ENCODE peak calls at places on chromosomes 4 and X, in nine cellular contexts. One of them, this sample, is unnamed.

GRCh38 chrX:9770319-9770718 is 4.7 kb upstream of the GPR143 start:
- DNase-seq in amygdala: no peak
- DNase-seq in stimulated activated CD8-positive, alpha-beta memory T cell treated with anti-CD3 and anti-CD28 coated beads, Interleukin-15, amount 100 ng/mL, for 4 hours: no peak
- DNase-seq in fibroblast of mammary gland: peak
- DNase-seq in substantia nigra: no peak
- DNase-seq in ascending aorta: no peak
- DNase-seq in hypothalamus: no peak
- DNase-seq in A172: peak
- DNase-seq in H9: no peak
- DNase-seq in this sample: no peak

GRCh38 chr4:158015241-158015640 is 157.6 kb downstream of the GASK1B start:
- DNase-seq in H9: no peak
- DNase-seq in hypothalamus: no peak
- DNase-seq in A172: peak
- DNase-seq in amygdala: no peak
- DNase-seq in stimulated activated CD8-positive, alpha-beta memory T cell treated with anti-CD3 and anti-CD28 coated beads, Interleukin-15, amount 100 ng/mL, for 4 hours: no peak
- DNase-seq in ascending aorta: no peak
- DNase-seq in substantia nigra: no peak
- DNase-seq in fibroblast of mammary gland: peak
- DNase-seq in this sample: no peak

GRCh38 chrX:103734125-103734760 is 23.5 kb downstream of the TMEM31 start:
- DNase-seq in H9: no peak
- DNase-seq in ascending aorta: no peak
- DNase-seq in hypothalamus: no peak
- DNase-seq in substantia nigra: no peak
- DNase-seq in fibroblast of mammary gland: peak
- DNase-seq in A172: no peak
- DNase-seq in stimulated activated CD8-positive, alpha-beta memory T cell treated with anti-CD3 and anti-CD28 coated beads, Interleukin-15, amount 100 ng/mL, for 4 hours: no peak
- DNase-seq in amygdala: no peak
- DNase-seq in this sample: no peak

GRCh38 chrX:130831347-130831722 is 71.7 kb downstream of the ENOX2 start:
- DNase-seq in ascending aorta: no peak
- DNase-seq in hypothalamus: no peak
- DNase-seq in stimulated activated CD8-positive, alpha-beta memory T cell treated with anti-CD3 and anti-CD28 coated beads, Interleukin-15, amount 100 ng/mL, for 4 hours: no peak
- DNase-seq in fibroblast of mammary gland: no peak
- DNase-seq in substantia nigra: no peak
- DNase-seq in amygdala: no peak
- DNase-seq in A172: no peak
- DNase-seq in H9: no peak
- DNase-seq in this sample: no peak

GRCh38 chrX:123835661-123836371 is 24.0 kb upstream of the XIAP start:
- DNase-seq in amygdala: no peak
- DNase-seq in ascending aorta: no peak
- DNase-seq in A172: peak
- DNase-seq in substantia nigra: no peak
- DNase-seq in hypothalamus: no peak
- DNase-seq in fibroblast of mammary gland: peak
- DNase-seq in stimulated activated CD8-positive, alpha-beta memory T cell treated with anti-CD3 and anti-CD28 coated beads, Interleukin-15, amount 100 ng/mL, for 4 hours: no peak
- DNase-seq in H9: no peak
- DNase-seq in this sample: no peak

GRCh38 chr4:158159718-158160094 is 13.1 kb downstream of the GASK1B start:
- DNase-seq in stimulated activated CD8-positive, alpha-beta memory T cell treated with anti-CD3 and anti-CD28 coated beads, Interleukin-15, amount 100 ng/mL, for 4 hours: no peak
- DNase-seq in ascending aorta: no peak
- DNase-seq in substantia nigra: no peak
- DNase-seq in H9: no peak
- DNase-seq in amygdala: no peak
- DNase-seq in hypothalamus: no peak
- DNase-seq in fibroblast of mammary gland: no peak
- DNase-seq in A172: peak
- DNase-seq in this sample: no peak

GRCh38 chrX:133921764-133922389 is 63.5 kb downstream of the GPC3 start:
- DNase-seq in substantia nigra: no peak
- DNase-seq in A172: peak
- DNase-seq in stimulated activated CD8-positive, alpha-beta memory T cell treated with anti-CD3 and anti-CD28 coated beads, Interleukin-15, amount 100 ng/mL, for 4 hours: no peak
- DNase-seq in H9: peak
- DNase-seq in hypothalamus: no peak
- DNase-seq in fibroblast of mammary gland: peak
- DNase-seq in amygdala: no peak
- DNase-seq in ascending aorta: no peak
- DNase-seq in this sample: peak

GRCh38 chrX:149641432-149641831 is 9.8 kb upstream of the TMEM185A start:
- DNase-seq in substantia nigra: no peak
- DNase-seq in hypothalamus: no peak
- DNase-seq in H9: no peak
- DNase-seq in ascending aorta: no peak
- DNase-seq in fibroblast of mammary gland: peak
- DNase-seq in A172: no peak
- DNase-seq in amygdala: no peak
- DNase-seq in stimulated activated CD8-positive, alpha-beta memory T cell treated with anti-CD3 and anti-CD28 coated beads, Interleukin-15, amount 100 ng/mL, for 4 hours: no peak
- DNase-seq in this sample: no peak

GRCh38 chrX:16123222-16123786 is at the start of gene GRPR:
- DNase-seq in A172: peak
- DNase-seq in H9: peak
- DNase-seq in stimulated activated CD8-positive, alpha-beta memory T cell treated with anti-CD3 and anti-CD28 coated beads, Interleukin-15, amount 100 ng/mL, for 4 hours: peak
- DNase-seq in substantia nigra: no peak
- DNase-seq in hypothalamus: peak
- DNase-seq in ascending aorta: peak
- DNase-seq in fibroblast of mammary gland: peak
- DNase-seq in amygdala: peak
- DNase-seq in this sample: peak

GRCh38 chr4:15894923-15895411 is 43.6 kb downstream of the FGFBP1 start:
- DNase-seq in H9: no peak
- DNase-seq in fibroblast of mammary gland: peak
- DNase-seq in A172: no peak
- DNase-seq in substantia nigra: no peak
- DNase-seq in ascending aorta: no peak
- DNase-seq in amygdala: no peak
- DNase-seq in stimulated activated CD8-positive, alpha-beta memory T cell treated with anti-CD3 and anti-CD28 coated beads, Interleukin-15, amount 100 ng/mL, for 4 hours: no peak
- DNase-seq in hypothalamus: no peak
- DNase-seq in this sample: no peak

GRCh38 chr4:178672512-178672911 is 1230.3 kb upstream of the AGA start:
- DNase-seq in stimulated activated CD8-positive, alpha-beta memory T cell treated with anti-CD3 and anti-CD28 coated beads, Interleukin-15, amount 100 ng/mL, for 4 hours: no peak
- DNase-seq in substantia nigra: no peak
- DNase-seq in amygdala: no peak
- DNase-seq in fibroblast of mammary gland: no peak
- DNase-seq in H9: no peak
- DNase-seq in hypothalamus: no peak
- DNase-seq in A172: no peak
- DNase-seq in ascending aorta: no peak
- DNase-seq in this sample: no peak

This sample was measured in pancreas.